ENCODE peak calls at places on chromosome 14, in ten cellular contexts. C is aorta; V is transverse colon; K is CD8-positive, alpha-beta T cell; J is substantia nigra; G is body of pancreas; D is pancreas; Z is left lung; U is right cardiac atrium; P is Karpas-422. T is an unnamed sample.

GRCh38 chr14:95150910-95151309 is 6.4 kb downstream of the DICER1 start:
- DNase-seq in C (no peak), V (no peak), K (no peak), J (no peak), G (no peak), D (no peak), Z (no peak), U (no peak), P (no peak), T (no peak)

GRCh38 chr14:91084516-91084915 is 24.1 kb upstream of the RPS6KA5 start:
- DNase-seq in C (no peak), V (no peak), K (no peak), J (no peak), G (no peak), D (no peak), Z (no peak), U (no peak), P (no peak), T (no peak)

GRCh38 chr14:104364830-104365229 is 214.7 kb upstream of the C14orf180 start:
- DNase-seq in C (peak), V (no peak), K (no peak), J (no peak), G (no peak), D (no peak), Z (peak), U (peak), P (no peak), T (no peak)

GRCh38 chr14:104741803-104742251 is 11.1 kb upstream of the SIVA1 start:
- DNase-seq in C (no peak), V (no peak), K (no peak), J (no peak), G (no peak), D (peak), Z (peak), U (peak), P (no peak), T (no peak)

GRCh38 chr14:95686935-95687334 is 709 bp downstream of the TCL1B start:
- DNase-seq in C (no peak), V (no peak), K (no peak), J (no peak), G (no peak), D (no peak), Z (no peak), U (no peak), P (no peak), T (no peak)

GRCh38 chr14:68593806-68594536 is 198.9 kb downstream of the ZFP36L1 start:
- DNase-seq in C (no peak), V (no peak), K (no peak), J (no peak), G (no peak), D (no peak), Z (no peak), U (no peak), P (no peak), T (no peak)

GRCh38 chr14:88411039-88411438 is 25.6 kb downstream of the SPATA7 start:
- DNase-seq in C (no peak), V (no peak), K (no peak), J (no peak), G (no peak), D (no peak), Z (no peak), U (no peak), P (no peak), T (no peak)

GRCh38 chr14:106174206-106174605 is 647.8 kb downstream of the TMEM121 start:
- DNase-seq in C (no peak), V (peak), K (peak), J (no peak), G (no peak), D (no peak), Z (no peak), U (no peak), P (no peak), T (no peak)

GRCh38 chr14:92558319-92558718 is 44.7 kb downstream of the RIN3 start:
- DNase-seq in C (no peak), V (no peak), K (no peak), J (no peak), G (no peak), D (no peak), Z (no peak), U (no peak), P (no peak), T (no peak)

GRCh38 chr14:88848571-88848970 is 24.1 kb downstream of the TTC8 start:
- DNase-seq in C (no peak), V (no peak), K (no peak), J (no peak), G (no peak), D (no peak), Z (no peak), U (no peak), P (no peak), T (no peak)

GRCh38 chr14:76497550-76498484 is 121.9 kb downstream of the ESRRB start:
- DNase-seq in C (peak), V (no peak), K (no peak), J (no peak), G (no peak), D (no peak), Z (no peak), U (no peak), P (peak), T (no peak)

GRCh38 chr14:104515059-104515810 is 64.3 kb upstream of the C14orf180 start:
- DNase-seq in C (no peak), V (no peak), K (no peak), J (no peak), G (no peak), D (no peak), Z (no peak), U (no peak), P (no peak), T (no peak)

GRCh38 chr14:50801706-50802105 is 29.3 kb downstream of the NIN start:
- DNase-seq in C (no peak), V (no peak), K (no peak), J (no peak), G (no peak), D (no peak), Z (no peak), U (no peak), P (no peak), T (no peak)

GRCh38 chr14:94040796-94041195 is 14.7 kb downstream of the OTUB2 start:
- DNase-seq in C (no peak), V (no peak), K (no peak), J (no peak), G (no peak), D (peak), Z (no peak), U (no peak), P (no peak), T (no peak)

GRCh38 chr14:50532502-50533313 is at the start of gene MAP4K5:
- DNase-seq in C (peak), V (peak), K (peak), J (peak), G (peak), D (peak), Z (peak), U (peak), P (peak), T (peak)

GRCh38 chr14:104659146-104659545 is 30.3 kb upstream of the INF2 start:
- DNase-seq in C (peak), V (no peak), K (no peak), J (no peak), G (no peak), D (no peak), Z (no peak), U (no peak), P (no peak), T (no peak)

GRCh38 chr14:97066068-97066899 is 269.1 kb downstream of the VRK1 start:
- DNase-seq in C (no peak), V (no peak), K (no peak), J (no peak), G (no peak), D (no peak), Z (no peak), U (no peak), P (no peak), T (no peak)

GRCh38 chr14:24196071-24197061 is 1.1 kb upstream of the TM9SF1 start:
- DNase-seq in C (no peak), V (no peak), K (no peak), J (no peak), G (no peak), D (no peak), Z (no peak), U (no peak), P (peak), T (no peak)

GRCh38 chr14:103395245-103395644 is 10.0 kb downstream of the MARK3 start:
- DNase-seq in C (no peak), V (no peak), K (no peak), J (no peak), G (no peak), D (no peak), Z (no peak), U (no peak), P (no peak), T (no peak)

GRCh38 chr14:67413806-67414769 is 2.1 kb upstream of the PLEK2 start:
- DNase-seq in C (peak), V (no peak), K (no peak), J (no peak), G (no peak), D (no peak), Z (no peak), U (no peak), P (no peak), T (no peak)

GRCh38 chr14:102389261-102389660 is 26.5 kb downstream of the TECPR2 start:
- DNase-seq in C (no peak), V (no peak), K (no peak), J (no peak), G (no peak), D (no peak), Z (no peak), U (no peak), P (no peak), T (no peak)

GRCh38 chr14:29028973-29029582 is 262.5 kb downstream of the FOXG1 start:
- DNase-seq in C (no peak), V (no peak), K (no peak), J (no peak), G (peak), D (peak), Z (no peak), U (no peak), P (no peak), T (no peak)

GRCh38 chr14:88995437-88996198 is 171.2 kb downstream of the TTC8 start:
- DNase-seq in C (no peak), V (no peak), K (no peak), J (no peak), G (no peak), D (no peak), Z (no peak), U (no peak), P (no peak), T (no peak)

GRCh38 chr14:83909507-83909906 is 1620.4 kb upstream of the FLRT2 start:
- DNase-seq in C (no peak), V (no peak), K (no peak), J (no peak), G (no peak), D (no peak), Z (no peak), U (no peak), P (no peak), T (no peak)

GRCh38 chr14:66137076-66137475 is 349.1 kb upstream of the CCDC196 start:
- DNase-seq in C (no peak), V (no peak), K (no peak), J (no peak), G (no peak), D (no peak), Z (no peak), U (no peak), P (no peak), T (no peak)

GRCh38 chr14:75432406-75432805 is 4.6 kb downstream of the JDP2 start:
- DNase-seq in C (no peak), V (peak), K (no peak), J (no peak), G (no peak), D (no peak), Z (no peak), U (no peak), P (no peak), T (no peak)

GRCh38 chr14:61140271-61140670 is 140.9 kb downstream of the TMEM30B start:
- DNase-seq in C (no peak), V (no peak), K (no peak), J (no peak), G (no peak), D (no peak), Z (no peak), U (no peak), P (no peak), T (no peak)

DNA sequence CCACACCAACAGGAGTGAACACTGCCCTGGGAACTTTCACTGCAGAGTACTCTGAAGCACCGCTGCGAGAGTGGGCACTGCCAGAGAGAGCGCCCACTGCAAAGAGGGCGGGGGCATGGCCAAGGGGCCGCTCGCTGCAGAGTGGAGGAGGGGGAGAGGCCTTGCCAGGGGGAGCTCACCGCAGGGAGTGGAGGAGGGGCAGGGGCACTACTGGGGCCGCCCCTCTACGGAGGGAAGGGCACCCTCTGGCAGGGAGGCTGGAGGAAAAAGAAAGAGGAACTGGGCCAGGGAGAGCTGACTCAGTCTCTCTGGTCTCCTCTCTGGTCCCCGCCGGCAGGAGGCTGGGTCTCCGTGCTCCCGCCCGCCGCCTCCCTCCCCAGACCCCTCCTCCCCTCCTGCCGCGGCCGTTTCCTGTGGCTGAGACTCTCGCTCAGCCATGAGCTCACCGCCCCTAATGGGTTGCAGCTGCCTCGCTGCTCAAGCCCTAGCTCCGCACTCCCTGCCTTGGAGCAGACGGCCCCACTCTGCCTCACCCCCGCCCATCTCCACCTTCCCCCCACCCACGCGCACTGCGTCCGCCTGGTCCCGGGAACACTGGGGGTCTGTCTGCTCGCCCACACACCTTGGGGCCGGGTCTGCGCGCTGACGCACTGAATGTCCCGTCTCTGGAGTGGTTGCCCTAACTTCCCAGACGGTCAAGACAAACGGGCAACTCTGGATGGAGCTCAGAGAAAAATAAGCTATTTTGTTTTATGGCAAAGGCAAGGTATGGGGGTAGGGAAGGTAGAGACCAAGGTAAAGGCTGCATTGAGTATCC is 1.3 kb downstream of the ARHGEF40 start:
- DNase-seq in C (peak), V (peak), K (no peak), J (peak), G (peak), D (peak), Z (peak), U (peak), P (peak), T (peak)
- H3K27ac ChIP-seq in C (peak), V (peak), K (no peak), J (peak), G (peak), D (peak), Z (peak), U (peak), P (no peak), T (peak)

DNA sequence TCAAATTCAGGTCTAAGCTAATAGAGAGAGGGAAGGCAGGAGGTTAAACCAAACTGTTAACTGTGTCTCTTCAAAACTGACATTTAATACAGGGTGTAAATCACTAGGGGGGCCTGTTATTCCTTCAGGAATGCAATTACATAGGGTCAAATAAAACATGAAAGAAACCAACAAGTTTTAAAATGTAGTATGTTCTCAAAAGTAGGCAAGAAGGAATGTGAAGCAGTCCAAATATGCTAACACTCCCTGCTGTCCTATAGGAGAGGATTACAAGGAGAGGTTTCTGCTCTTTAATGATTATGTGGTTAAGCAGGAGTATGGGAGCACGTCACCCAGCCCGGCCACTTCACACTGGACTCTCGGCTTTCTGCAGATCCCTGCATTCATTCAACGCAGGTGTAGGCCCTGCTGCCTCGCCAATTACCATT is 42.5 kb upstream of the BMP4 start:
- DNase-seq in C (no peak), V (no peak), K (no peak), J (no peak), G (no peak), D (no peak), Z (peak), U (no peak), P (no peak), T (no peak)
- H3K27ac ChIP-seq in C (no peak), V (no peak), K (no peak), J (no peak), G (no peak), D (no peak), Z (no peak), U (no peak), P (no peak), T (no peak)

GRCh38 chr14:71703477-71703876 is 228.8 kb upstream of the RGS6 start:
- DNase-seq in C (no peak), V (no peak), K (no peak), J (no peak), G (no peak), D (no peak), Z (no peak), U (no peak), P (no peak), T (no peak)

GRCh38 chr14:71704210-71704609 is 228.0 kb upstream of the RGS6 start:
- DNase-seq in C (no peak), V (no peak), K (no peak), J (no peak), G (no peak), D (no peak), Z (no peak), U (no peak), P (no peak), T (no peak)

GRCh38 chr14:71702799-71703198 is 229.4 kb upstream of the RGS6 start:
- DNase-seq in C (no peak), V (no peak), K (no peak), J (no peak), G (no peak), D (no peak), Z (no peak), U (no peak), P (no peak), T (no peak)

GRCh38 chr14:71698698-71699097 is 233.5 kb upstream of the RGS6 start:
- DNase-seq in C (no peak), V (no peak), K (no peak), J (no peak), G (no peak), D (no peak), Z (no peak), U (no peak), P (no peak), T (no peak)

DNA sequence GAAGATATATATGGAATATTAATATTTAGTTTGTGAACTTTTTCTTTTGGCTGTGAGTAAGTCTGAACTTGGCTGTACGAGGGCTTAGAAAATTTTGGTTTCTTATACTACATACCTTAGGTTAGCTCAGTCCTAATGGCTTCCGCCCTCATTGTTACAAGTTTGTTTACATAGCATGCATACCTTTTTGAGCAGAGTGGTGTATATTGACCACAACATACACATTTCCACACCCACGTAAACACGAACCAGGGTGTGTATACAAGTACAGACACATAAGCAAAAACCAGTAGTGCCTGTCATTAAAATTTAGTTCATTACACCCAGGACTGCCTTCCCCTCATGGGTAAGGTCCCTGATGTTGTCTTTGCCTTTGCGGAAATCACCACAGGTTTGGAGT is 230.2 kb upstream of the RGS6 start:
- DNase-seq in C (no peak), V (no peak), K (no peak), J (no peak), G (no peak), D (no peak), Z (no peak), U (no peak), P (no peak), T (no peak)
- H3K27ac ChIP-seq in C (no peak), V (no peak), K (no peak), J (no peak), G (no peak), D (no peak), Z (no peak), U (no peak), P (no peak), T (no peak)

DNA sequence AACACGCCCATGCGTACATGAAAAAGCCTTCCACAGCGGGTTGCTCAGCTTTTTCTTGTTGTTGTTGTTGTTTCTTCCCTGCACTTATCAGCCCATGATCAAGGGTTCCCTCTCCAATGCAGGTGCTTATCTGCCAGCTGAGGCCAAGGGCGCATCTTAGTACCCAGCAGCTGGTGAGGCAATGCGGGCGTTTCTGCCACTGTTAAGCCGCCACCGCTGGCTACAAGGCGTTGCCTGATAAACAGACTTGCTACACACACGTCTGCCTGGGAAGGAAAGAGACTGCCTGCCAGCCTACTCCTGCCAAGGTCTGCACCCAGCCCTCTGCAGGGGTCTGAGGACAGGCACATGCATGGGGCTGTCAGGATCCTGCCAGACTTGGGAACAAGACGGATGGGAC is 345.8 kb downstream of the BCL11B start:
- DNase-seq in C (peak), V (no peak), K (peak), J (no peak), G (no peak), D (no peak), Z (no peak), U (no peak), P (no peak), T (no peak)
- H3K27ac ChIP-seq in C (no peak), V (no peak), K (peak), J (no peak), G (no peak), D (no peak), Z (no peak), U (no peak), P (no peak), T (no peak)